ENCODE peak calls at places on chromosomes 4 and X, in ten cellular contexts. One of them, this sample, is unnamed.

GRCh38 chr4:52728877-52729276 is 22.3 kb downstream of the ERVMER34-1 start:
- DNase-seq in IMR-90: no peak
- DNase-seq in germinal center: no peak
- DNase-seq in central memory CD4-positive, alpha-beta T cell: no peak
- DNase-seq in GM12865: no peak
- DNase-seq in non-pigmented ciliary epithelial cell: no peak
- DNase-seq in activated T-cell treated with anti-CD3 and anti-CD28 coated beads for 1 hour: no peak
- DNase-seq in ELF-1: no peak
- DNase-seq in HT1080: no peak
- DNase-seq in LHCN-M2: no peak
- DNase-seq in this sample: no peak

GRCh38 chr4:153223418-153223792 is 19.2 kb downstream of the TRIM2 start:
- DNase-seq in IMR-90: no peak
- DNase-seq in germinal center: no peak
- DNase-seq in central memory CD4-positive, alpha-beta T cell: no peak
- DNase-seq in GM12865: no peak
- DNase-seq in non-pigmented ciliary epithelial cell: no peak
- DNase-seq in activated T-cell treated with anti-CD3 and anti-CD28 coated beads for 1 hour: no peak
- DNase-seq in ELF-1: peak
- DNase-seq in HT1080: no peak
- DNase-seq in LHCN-M2: peak
- DNase-seq in this sample: peak

GRCh38 chr4:111475001-111475400 is 670.3 kb upstream of the FAM241A start:
- DNase-seq in IMR-90: peak
- DNase-seq in germinal center: no peak
- DNase-seq in central memory CD4-positive, alpha-beta T cell: no peak
- DNase-seq in GM12865: no peak
- DNase-seq in non-pigmented ciliary epithelial cell: no peak
- DNase-seq in activated T-cell treated with anti-CD3 and anti-CD28 coated beads for 1 hour: no peak
- DNase-seq in ELF-1: peak
- DNase-seq in HT1080: peak
- DNase-seq in LHCN-M2: peak
- DNase-seq in this sample: peak

GRCh38 chr4:168631241-168632151 is 134.6 kb downstream of the PALLD start:
- DNase-seq in IMR-90: peak
- DNase-seq in germinal center: no peak
- DNase-seq in central memory CD4-positive, alpha-beta T cell: no peak
- DNase-seq in GM12865: no peak
- DNase-seq in non-pigmented ciliary epithelial cell: no peak
- DNase-seq in activated T-cell treated with anti-CD3 and anti-CD28 coated beads for 1 hour: no peak
- DNase-seq in ELF-1: peak
- DNase-seq in HT1080: peak
- DNase-seq in LHCN-M2: peak
- DNase-seq in this sample: peak

GRCh38 chr4:175891863-175892262 is 79.8 kb upstream of the GPM6A start:
- DNase-seq in IMR-90: peak
- DNase-seq in germinal center: peak
- DNase-seq in central memory CD4-positive, alpha-beta T cell: no peak
- DNase-seq in GM12865: peak
- DNase-seq in non-pigmented ciliary epithelial cell: no peak
- DNase-seq in activated T-cell treated with anti-CD3 and anti-CD28 coated beads for 1 hour: no peak
- DNase-seq in ELF-1: no peak
- DNase-seq in HT1080: peak
- DNase-seq in LHCN-M2: peak
- DNase-seq in this sample: peak

GRCh38 chr4:152422817-152423320 is 113.0 kb downstream of the FBXW7 start:
- DNase-seq in IMR-90: no peak
- DNase-seq in germinal center: no peak
- DNase-seq in central memory CD4-positive, alpha-beta T cell: no peak
- DNase-seq in GM12865: no peak
- DNase-seq in non-pigmented ciliary epithelial cell: no peak
- DNase-seq in activated T-cell treated with anti-CD3 and anti-CD28 coated beads for 1 hour: no peak
- DNase-seq in ELF-1: no peak
- DNase-seq in HT1080: no peak
- DNase-seq in LHCN-M2: peak
- DNase-seq in this sample: no peak

GRCh38 chr4:56959064-56959463 is 18.3 kb downstream of the NOA1 start:
- DNase-seq in IMR-90: no peak
- DNase-seq in germinal center: no peak
- DNase-seq in central memory CD4-positive, alpha-beta T cell: no peak
- DNase-seq in GM12865: no peak
- DNase-seq in non-pigmented ciliary epithelial cell: no peak
- DNase-seq in activated T-cell treated with anti-CD3 and anti-CD28 coated beads for 1 hour: no peak
- DNase-seq in ELF-1: no peak
- DNase-seq in HT1080: no peak
- DNase-seq in LHCN-M2: no peak
- DNase-seq in this sample: no peak

GRCh38 chrX:148441387-148441786 is 59.0 kb upstream of the AFF2 start:
- DNase-seq in IMR-90: no peak
- DNase-seq in germinal center: no peak
- DNase-seq in central memory CD4-positive, alpha-beta T cell: no peak
- DNase-seq in GM12865: no peak
- DNase-seq in non-pigmented ciliary epithelial cell: no peak
- DNase-seq in activated T-cell treated with anti-CD3 and anti-CD28 coated beads for 1 hour: no peak
- DNase-seq in ELF-1: peak
- DNase-seq in HT1080: no peak
- DNase-seq in LHCN-M2: no peak
- DNase-seq in this sample: no peak

GRCh38 chrX:15447985-15448639 is 45.0 kb downstream of the PIR start:
- DNase-seq in IMR-90: peak
- DNase-seq in germinal center: no peak
- DNase-seq in central memory CD4-positive, alpha-beta T cell: no peak
- DNase-seq in GM12865: no peak
- DNase-seq in non-pigmented ciliary epithelial cell: no peak
- DNase-seq in activated T-cell treated with anti-CD3 and anti-CD28 coated beads for 1 hour: no peak
- DNase-seq in ELF-1: peak
- DNase-seq in HT1080: peak
- DNase-seq in LHCN-M2: peak
- DNase-seq in this sample: peak

GRCh38 chr4:158896459-158897238 is 127.8 kb downstream of the FNIP2 start:
- DNase-seq in IMR-90: no peak
- DNase-seq in germinal center: no peak
- DNase-seq in central memory CD4-positive, alpha-beta T cell: no peak
- DNase-seq in GM12865: no peak
- DNase-seq in non-pigmented ciliary epithelial cell: no peak
- DNase-seq in activated T-cell treated with anti-CD3 and anti-CD28 coated beads for 1 hour: no peak
- DNase-seq in ELF-1: no peak
- DNase-seq in HT1080: no peak
- DNase-seq in LHCN-M2: no peak
- DNase-seq in this sample: no peak

GRCh38 chrX:40877869-40878268 is 142.5 kb upstream of the MED14 start:
- DNase-seq in IMR-90: peak
- DNase-seq in germinal center: no peak
- DNase-seq in central memory CD4-positive, alpha-beta T cell: peak
- DNase-seq in GM12865: peak
- DNase-seq in non-pigmented ciliary epithelial cell: no peak
- DNase-seq in activated T-cell treated with anti-CD3 and anti-CD28 coated beads for 1 hour: no peak
- DNase-seq in ELF-1: no peak
- DNase-seq in HT1080: no peak
- DNase-seq in LHCN-M2: peak
- DNase-seq in this sample: peak

GRCh38 chrX:129642641-129643040 is 12.1 kb downstream of the APLN start:
- DNase-seq in IMR-90: no peak
- DNase-seq in germinal center: no peak
- DNase-seq in central memory CD4-positive, alpha-beta T cell: no peak
- DNase-seq in GM12865: no peak
- DNase-seq in non-pigmented ciliary epithelial cell: no peak
- DNase-seq in activated T-cell treated with anti-CD3 and anti-CD28 coated beads for 1 hour: no peak
- DNase-seq in ELF-1: no peak
- DNase-seq in HT1080: peak
- DNase-seq in LHCN-M2: no peak
- DNase-seq in this sample: no peak

GRCh38 chr4:77190053-77190452 is 33.0 kb downstream of the CCNG2 start:
- DNase-seq in IMR-90: peak
- DNase-seq in germinal center: no peak
- DNase-seq in central memory CD4-positive, alpha-beta T cell: no peak
- DNase-seq in GM12865: no peak
- DNase-seq in non-pigmented ciliary epithelial cell: no peak
- DNase-seq in activated T-cell treated with anti-CD3 and anti-CD28 coated beads for 1 hour: no peak
- DNase-seq in ELF-1: peak
- DNase-seq in HT1080: peak
- DNase-seq in LHCN-M2: peak
- DNase-seq in this sample: peak

GRCh38 chrX:45769919-45770582 is 569.4 kb upstream of the DIPK2B start:
- DNase-seq in IMR-90: peak
- DNase-seq in germinal center: peak
- DNase-seq in central memory CD4-positive, alpha-beta T cell: peak
- DNase-seq in GM12865: peak
- DNase-seq in non-pigmented ciliary epithelial cell: no peak
- DNase-seq in activated T-cell treated with anti-CD3 and anti-CD28 coated beads for 1 hour: no peak
- DNase-seq in ELF-1: no peak
- DNase-seq in HT1080: peak
- DNase-seq in LHCN-M2: peak
- DNase-seq in this sample: peak

This sample was measured in ELR.